ENCODE peak calls at places on chromosome 11, in eight cellular contexts. R is adrenal gland; C is OCI-M1; T is LoVo; U is cardiac muscle cell; H is endothelial cell; I is stimulated activated CD8-positive, alpha-beta memory T cell treated with anti-CD3 and anti-CD28 coated beads, Interleukin-4, amount 100 ng/mL, for 24 hours; P is progenitor cell of endocrine pancreas. M is an unnamed sample.

GRCh38 chr11:69972351-69972802 is 105.7 kb upstream of the ANO1 start:
- DNase-seq in C (no peak), P (no peak), R (no peak), U (no peak), T (no peak), I (no peak), H (no peak), M (peak; percentile 18)

GRCh38 chr11:134905513-134905912 is 493.5 kb upstream of the B3GAT1 start:
- DNase-seq in P (no peak), U (no peak), C (no peak), I (no peak), R (no peak), H (no peak), T (no peak), M (no peak)

GRCh38 chr11:74820763-74821162 is 72.1 kb downstream of the RNF169 start:
- DNase-seq in R (no peak), U (no peak), C (no peak), H (no peak), P (no peak), I (no peak), T (no peak), M (no peak)

GRCh38 chr11:11313426-11313825 is 39.6 kb downstream of the CSNK2A3 start:
- DNase-seq in R (peak; percentile 42), T (no peak), C (no peak), I (no peak), P (no peak), H (no peak), U (no peak), M (no peak)

GRCh38 chr11:134517621-134518293 is 105.7 kb upstream of the B3GAT1 start:
- DNase-seq in P (no peak), R (no peak), U (no peak), I (no peak), H (no peak), C (no peak), T (no peak), M (no peak)

GRCh38 chr11:34308821-34309585 is 48.8 kb downstream of the ABTB2 start:
- DNase-seq in P (no peak), H (no peak), C (peak; percentile 58), I (no peak), U (no peak), R (no peak), T (no peak), M (no peak)

GRCh38 chr11:66674964-66675602 is 2.6 kb downstream of the RBM4B start:
- DNase-seq in U (no peak), I (no peak), R (no peak), T (no peak), C (no peak), H (no peak), P (no peak), M (no peak)

GRCh38 chr11:67314218-67314617 is 10.9 kb downstream of the SSH3 start:
- DNase-seq in C (no peak), I (no peak), T (no peak), P (no peak), U (no peak), H (no peak), R (no peak), M (no peak)

GRCh38 chr11:120543816-120544215 is 32.3 kb downstream of the GRIK4 start:
- DNase-seq in I (no peak), H (no peak), R (no peak), C (no peak), P (no peak), U (no peak), T (no peak), M (no peak)

GRCh38 chr11:62988281-62988680 is 3.5 kb upstream of the SLC22A6 start:
- DNase-seq in P (no peak), I (no peak), T (no peak), C (no peak), R (no peak), H (no peak), U (no peak), M (no peak)

GRCh38 chr11:2612884-2613571 is 86.8 kb downstream of the KCNQ1OT1 start:
- DNase-seq in H (no peak), U (no peak), R (no peak), T (no peak), I (no peak), C (no peak), P (no peak), M (no peak)

GRCh38 chr11:2271077-2271326 is 614 bp upstream of the ASCL2 start:
- DNase-seq in P (no peak), R (no peak), T (no peak), C (no peak), H (peak; percentile 2), I (peak; percentile 47), U (no peak), M (no peak)

M was measured in GM12865.